ENCODE peak calls at places on chromosomes 5 and 9, in six cellular contexts. L, G, R, V, Y and P are unnamed samples.

GRCh38 chr9:127973169-127974001 is 7.4 kb downstream of the EEIG1 start:
- DNase-seq in L (no peak), G (peak), R (no peak), V (no peak), Y (no peak), P (no peak)

GRCh38 chr5:82835488-82835887 is 241.7 kb downstream of the TMEM167A start:
- DNase-seq in L (no peak), G (no peak), R (no peak), V (no peak), Y (no peak), P (no peak)

GRCh38 chr5:68343421-68343826 is 127.9 kb downstream of the PIK3R1 start:
- DNase-seq in L (no peak), G (no peak), R (peak), V (peak), Y (peak), P (no peak)

GRCh38 chr9:93894691-93895079 is 60.5 kb downstream of the BARX1 start:
- DNase-seq in L (no peak), G (peak), R (no peak), V (no peak), Y (no peak), P (no peak)

GRCh38 chr9:134957165-134957944 is 39.6 kb upstream of the FCN1 start:
- DNase-seq in L (no peak), G (no peak), R (no peak), V (no peak), Y (no peak), P (no peak)

GRCh38 chr9:81563020-81563407 is 126.3 kb downstream of the TLE1 start:
- DNase-seq in L (no peak), G (no peak), R (no peak), V (no peak), Y (no peak), P (peak)

GRCh38 chr9:20331095-20331685 is 291.1 kb downstream of the MLLT3 start:
- DNase-seq in L (no peak), G (no peak), R (no peak), V (no peak), Y (no peak), P (no peak)

GRCh38 chr5:91269198-91269597 is 113.9 kb downstream of the ARRDC3 start:
- DNase-seq in L (no peak), G (no peak), R (no peak), V (no peak), Y (no peak), P (no peak)

GRCh38 chr5:30040483-30041116 is 1152.9 kb upstream of the CDH6 start:
- DNase-seq in L (peak), G (peak), R (peak), V (peak), Y (peak), P (peak)

GRCh38 chr9:129145841-129146292 is 32.2 kb downstream of the IER5L start:
- DNase-seq in L (peak), G (peak), R (peak), V (peak), Y (peak), P (no peak)

GRCh38 chr9:70559102-70559501 is 144.6 kb upstream of the KLF9 start:
- DNase-seq in L (no peak), G (no peak), R (no peak), V (no peak), Y (no peak), P (no peak)

GRCh38 chr9:71515103-71515502 is 253.2 kb downstream of the CEMIP2 start:
- DNase-seq in L (no peak), G (no peak), R (no peak), V (no peak), Y (no peak), P (no peak)

GRCh38 chr5:108749130-108749861 is 1.6 kb downstream of the FER start:
- DNase-seq in L (no peak), G (no peak), R (peak), V (no peak), Y (peak), P (peak)

GRCh38 chr5:58891072-58891970 is 308.4 kb downstream of the RAB3C start:
- DNase-seq in L (peak), G (peak), R (peak), V (peak), Y (peak), P (peak)

GRCh38 chr5:7068156-7068555 is 327.8 kb upstream of the ADCY2 start:
- DNase-seq in L (no peak), G (no peak), R (no peak), V (no peak), Y (no peak), P (no peak)

GRCh38 chr9:128892223-128892892 is 10.4 kb downstream of the LRRC8A start:
- DNase-seq in L (no peak), G (no peak), R (peak), V (peak), Y (no peak), P (no peak)

GRCh38 chr9:33161011-33161588 is 6.0 kb downstream of the B4GALT1 start:
- DNase-seq in L (peak), G (no peak), R (peak), V (peak), Y (peak), P (peak)

GRCh38 chr5:132205385-132206125 is 22.1 kb downstream of the P4HA2 start:
- DNase-seq in L (no peak), G (no peak), R (no peak), V (peak), Y (no peak), P (no peak)

GRCh38 chr9:3004572-3004971 is 160.7 kb upstream of the PUM3 start:
- DNase-seq in L (no peak), G (no peak), R (no peak), V (no peak), Y (no peak), P (no peak)

GRCh38 chr9:112380102-112380581 is at the start of gene HSDL2:
- DNase-seq in L (no peak), G (no peak), R (peak), V (peak), Y (no peak), P (peak)

GRCh38 chr9:97366889-97367288 is 45.0 kb upstream of the TDRD7 start:
- DNase-seq in L (no peak), G (no peak), R (no peak), V (no peak), Y (no peak), P (no peak)

GRCh38 chr9:98085955-98086354 is 29.4 kb downstream of the NANS start:
- DNase-seq in L (peak), G (peak), R (no peak), V (no peak), Y (peak), P (peak)

GRCh38 chr5:139637438-139638089 is 10.6 kb upstream of the CXXC5 start:
- DNase-seq in L (no peak), G (peak), R (peak), V (peak), Y (peak), P (no peak)

GRCh38 chr9:99745085-99745484 is 76.6 kb upstream of the NR4A3 start:
- DNase-seq in L (no peak), G (no peak), R (no peak), V (no peak), Y (no peak), P (no peak)

GRCh38 chr5:155978805-155979204 is 348.2 kb upstream of the SGCD start:
- DNase-seq in L (no peak), G (no peak), R (no peak), V (no peak), Y (no peak), P (no peak)

GRCh38 chr9:113501129-113501686 is 37.7 kb downstream of the RGS3 start:
- DNase-seq in L (no peak), G (peak), R (no peak), V (no peak), Y (peak), P (no peak)

GRCh38 chr9:4760122-4760521 is 19.1 kb upstream of the AK3 start:
- DNase-seq in L (no peak), G (no peak), R (no peak), V (no peak), Y (no peak), P (no peak)

GRCh38 chr9:119216891-119217290 is 152.3 kb downstream of the BRINP1 start:
- DNase-seq in L (no peak), G (no peak), R (no peak), V (no peak), Y (no peak), P (no peak)

DNA sequence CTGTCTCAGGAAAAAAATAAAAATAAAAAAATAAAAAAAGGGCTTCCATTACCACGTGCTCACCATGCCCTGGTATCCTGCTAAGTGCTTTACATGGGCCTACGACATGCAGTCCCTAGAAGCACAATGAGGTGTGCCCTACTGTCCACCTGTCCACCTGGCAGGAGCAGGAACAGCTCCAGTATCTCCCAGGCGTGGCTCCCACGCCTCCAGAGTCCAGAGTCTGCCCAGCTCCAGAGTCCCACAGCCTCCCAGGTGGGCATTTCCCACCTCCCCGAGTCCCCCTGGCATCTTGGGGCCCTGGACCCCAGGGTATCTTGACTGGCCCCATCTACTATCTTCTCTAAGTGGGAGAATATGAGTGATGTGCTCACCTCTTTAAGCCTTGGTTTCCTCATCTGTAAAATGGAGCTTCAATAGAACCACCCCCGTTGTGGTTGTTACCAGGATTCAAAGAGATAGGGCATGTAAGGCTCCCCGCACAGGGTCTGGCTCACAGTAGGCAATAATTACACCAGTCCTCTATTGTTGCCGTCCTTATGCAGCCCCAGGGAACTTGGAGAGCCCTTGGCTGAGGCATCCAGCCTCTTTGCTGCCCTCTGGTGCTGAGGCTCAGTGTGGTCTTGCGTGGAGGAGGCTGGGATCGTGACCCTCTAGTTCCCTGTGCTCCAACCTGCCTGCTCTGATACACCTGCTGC is 8.9 kb downstream of the CXCL14 start:
- DNase-seq in L (no peak), G (peak), R (peak), V (peak), Y (peak), P (peak)
- H2AK5ac ChIP-seq in L (peak), G (no peak), R (no peak), V (no peak), Y (no peak), P (no peak)

GRCh38 chr9:123513554-123513953 is 157.6 kb downstream of the CRB2 start:
- DNase-seq in L (no peak), G (no peak), R (no peak), V (no peak), Y (no peak), P (peak)

GRCh38 chr9:123514766-123515165 is 158.8 kb downstream of the CRB2 start:
- DNase-seq in L (no peak), G (no peak), R (no peak), V (no peak), Y (no peak), P (no peak)

GRCh38 chr9:123509646-123510045 is 153.6 kb downstream of the CRB2 start:
- DNase-seq in L (no peak), G (no peak), R (no peak), V (no peak), Y (peak), P (peak)

GRCh38 chr9:123507992-123508391 is 152.0 kb downstream of the CRB2 start:
- DNase-seq in L (no peak), G (no peak), R (no peak), V (peak), Y (no peak), P (no peak)

DNA sequence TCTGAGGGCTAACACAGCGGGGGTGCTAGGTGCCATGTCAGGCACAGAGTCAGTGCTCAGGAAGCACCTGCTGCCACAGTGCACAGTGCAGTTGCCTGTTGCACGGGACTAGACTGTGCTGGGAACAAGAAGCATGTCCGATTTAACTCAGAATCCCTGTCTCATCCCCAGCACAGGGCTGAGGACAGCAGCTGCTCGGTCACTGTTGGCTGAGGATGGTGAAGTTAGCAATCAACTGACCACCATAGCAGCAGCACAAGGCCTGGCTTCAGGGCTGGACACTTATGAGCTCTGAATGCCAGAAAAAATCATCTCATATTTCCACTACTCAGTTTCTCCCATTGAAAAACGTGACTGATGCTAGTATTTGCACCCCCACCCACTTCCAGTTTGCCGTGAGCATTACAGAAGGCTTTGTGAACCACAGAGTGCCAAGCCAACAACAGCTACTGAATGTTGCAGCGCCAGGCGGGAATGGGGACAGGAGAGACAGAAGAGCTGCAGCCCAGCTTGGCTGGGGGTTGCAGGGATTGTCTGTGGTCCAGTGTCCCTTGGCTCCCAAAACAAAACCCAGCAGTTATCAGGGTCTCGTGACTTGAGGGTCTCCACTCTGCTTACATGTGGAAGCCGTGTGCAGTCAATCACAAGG is 155.5 kb downstream of the CRB2 start:
- DNase-seq in L (no peak), G (no peak), R (no peak), V (no peak), Y (no peak), P (no peak)
- H2AK5ac ChIP-seq in L (peak), G (no peak), R (no peak), V (no peak), Y (no peak), P (no peak)

DNA sequence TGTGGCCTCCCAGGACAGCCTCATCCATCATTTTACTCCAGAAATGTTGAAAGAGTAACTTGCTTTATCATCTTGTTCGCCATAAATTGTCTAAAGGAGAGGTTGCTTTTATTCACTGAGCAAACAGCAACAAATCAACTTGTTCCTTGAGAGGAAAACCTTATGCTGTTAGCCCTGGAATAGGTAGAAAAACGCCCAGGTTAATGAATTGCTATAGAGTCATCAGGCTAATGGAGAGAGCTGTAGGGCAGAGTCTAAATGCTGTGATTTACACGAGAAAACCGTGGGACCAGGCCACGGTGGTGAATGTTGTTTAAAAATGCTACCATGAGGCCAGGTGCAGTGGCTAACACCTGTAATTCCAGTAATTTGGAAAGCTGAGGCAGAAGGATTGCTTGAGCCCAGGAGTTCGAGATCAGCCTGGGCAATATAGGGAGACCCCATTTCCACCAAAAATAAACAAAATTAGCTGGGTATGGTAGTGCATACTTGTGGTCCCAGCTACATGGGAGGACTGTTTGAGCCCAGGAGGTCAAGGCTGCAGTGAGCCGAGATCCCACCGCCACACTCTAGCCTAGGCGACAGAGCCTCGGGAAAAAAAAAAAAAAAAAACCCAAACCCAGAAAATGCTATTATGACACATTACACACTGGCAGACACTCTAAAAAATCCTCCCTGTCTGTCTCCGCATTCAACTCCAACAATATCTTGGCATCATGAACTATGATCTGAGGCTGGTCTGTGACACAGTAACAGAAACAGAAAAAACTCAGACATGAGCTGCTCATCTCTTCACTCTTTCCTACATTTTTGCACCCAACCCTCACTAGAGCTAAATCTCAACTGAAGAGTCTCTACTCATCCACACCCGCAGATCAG is 118.5 kb upstream of the RETREG1 start:
- DNase-seq in L (no peak), G (no peak), R (peak), V (no peak), Y (no peak), P (no peak)
- H2AK5ac ChIP-seq in L (no peak), G (no peak), R (no peak), V (peak), Y (no peak), P (peak)

GRCh38 chr9:136713555-136713949 is 1.2 kb downstream of the DIPK1B start:
- DNase-seq in L (no peak), G (peak), R (no peak), V (no peak), Y (no peak), P (no peak)
- H2AK5ac ChIP-seq in L (peak), G (no peak), R (no peak), V (no peak), Y (no peak), P (peak)

DNA sequence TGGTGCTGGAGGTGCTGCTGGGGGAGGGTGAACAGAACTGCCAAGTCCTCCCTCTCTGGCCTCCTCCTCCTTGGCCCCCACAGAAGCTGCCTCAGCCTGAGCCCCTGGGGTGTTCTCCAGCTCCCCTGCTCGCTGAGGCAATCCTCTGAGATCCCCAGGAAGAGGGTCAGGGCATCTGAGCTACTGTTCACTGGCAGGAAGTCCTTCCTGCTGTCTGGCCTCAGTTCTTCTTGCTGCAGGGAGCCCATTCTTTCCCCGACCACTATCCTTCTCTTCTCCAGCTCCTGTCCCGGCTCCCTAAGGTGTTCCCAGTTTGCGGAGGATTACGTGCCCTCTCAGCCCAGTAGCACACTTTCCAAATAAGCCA is 9.7 kb downstream of the CNTFR start:
- DNase-seq in L (no peak), G (no peak), R (no peak), V (no peak), Y (no peak), P (no peak)
- H2AK5ac ChIP-seq in L (peak), G (no peak), R (no peak), V (no peak), Y (peak), P (no peak)

DNA sequence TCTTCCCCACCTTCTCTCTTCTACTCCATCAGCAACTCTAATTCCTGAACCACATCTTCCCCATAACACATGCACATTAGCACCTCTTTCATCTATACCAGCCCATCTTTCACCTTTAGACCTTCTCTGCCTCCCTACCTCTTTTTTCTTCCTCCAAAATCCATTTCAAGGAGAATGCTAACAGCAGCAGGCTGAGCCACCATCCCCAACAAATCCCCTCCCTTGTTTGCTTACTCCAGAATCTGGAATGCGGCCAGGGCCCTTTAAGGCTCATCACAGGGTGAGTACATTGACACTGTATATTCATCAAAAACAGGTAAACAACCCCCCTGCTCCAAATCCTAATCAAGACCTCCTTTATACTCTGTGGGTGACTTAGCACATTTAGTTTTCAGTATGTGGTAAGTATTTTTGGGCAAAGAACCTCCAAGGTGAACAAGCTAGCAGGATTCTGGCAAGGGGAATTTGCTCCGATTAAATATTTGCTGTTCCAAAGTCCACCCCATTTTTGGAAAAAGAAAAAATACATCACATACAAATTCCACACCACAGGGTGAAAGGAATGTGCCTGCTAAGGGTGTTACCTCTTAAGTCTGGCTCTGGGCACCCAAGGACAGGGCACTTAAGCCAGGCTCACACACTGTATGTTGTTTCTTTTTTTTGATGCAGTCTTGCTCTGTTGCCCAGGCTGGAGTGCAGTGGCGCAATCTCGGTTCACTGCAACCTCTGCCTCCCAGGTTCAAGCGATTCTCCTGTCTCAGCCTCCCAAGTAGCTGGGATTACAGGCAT is 71.4 kb downstream of the SERINC5 start:
- DNase-seq in L (no peak), G (peak), R (no peak), V (no peak), Y (peak), P (peak)
- H2AK5ac ChIP-seq in L (no peak), G (no peak), R (no peak), V (no peak), Y (no peak), P (no peak)